ENCODE peak calls at places on chromosomes 2 and 18, in four cellular contexts. N is esophagus muscularis mucosa, E is SK-N-SH, Q is left lung. C is an unnamed sample.

GRCh38 chr2:18829331-18829902 is 240.0 kb upstream of the NT5C1B start:
- DNase-seq in E (no peak), Q (no peak), N (no peak), C (no peak)

GRCh38 chr2:72576459-72576858 is 249.4 kb downstream of the EXOC6B start:
- DNase-seq in E (no peak), Q (no peak), N (no peak), C (no peak)

GRCh38 chr18:74454279-74454741 is 2.8 kb downstream of the DIPK1C start:
- DNase-seq in E (no peak), Q (no peak), N (no peak), C (no peak)

GRCh38 chr2:14511541-14511940 is 121.0 kb upstream of the LRATD1 start:
- DNase-seq in Q (no peak), E (no peak), N (peak), C (no peak)

GRCh38 chr2:152449578-152449977 is 114.6 kb downstream of the FMNL2 start:
- DNase-seq in Q (no peak), E (no peak), N (no peak), C (no peak)

GRCh38 chr2:119245076-119245840 is 21.6 kb downstream of the STEAP3 start:
- DNase-seq in N (no peak), Q (no peak), E (no peak), C (no peak)

GRCh38 chr18:58221060-58221725 is 177.2 kb downstream of the NEDD4L start:
- DNase-seq in E (no peak), N (peak), Q (no peak), C (no peak)

GRCh38 chr18:79380816-79381806 is 14.6 kb upstream of the NFATC1 start:
- DNase-seq in N (no peak), Q (peak), E (peak), C (peak)

GRCh38 chr2:149119358-149119757 is 80.9 kb downstream of the LYPD6B start:
- DNase-seq in E (no peak), Q (no peak), N (no peak), C (no peak)

GRCh38 chr2:164498841-164499240 is 122.4 kb downstream of the GRB14 start:
- DNase-seq in Q (no peak), E (no peak), N (no peak), C (no peak)

GRCh38 chr2:209472871-209473270 is 49.0 kb downstream of the MAP2 start:
- DNase-seq in E (no peak), N (no peak), Q (no peak), C (no peak)

GRCh38 chr18:63137999-63138448 is 181.5 kb downstream of the BCL2 start:
- DNase-seq in N (no peak), E (no peak), Q (no peak), C (no peak)

GRCh38 chr2:217655656-217656055 is 347.1 kb downstream of the TNS1 start:
- DNase-seq in N (no peak), Q (no peak), E (no peak), C (no peak)

GRCh38 chr2:222424729-222425671 is 657 bp downstream of the SGPP2 start:
- DNase-seq in E (peak), Q (peak), N (peak), C (peak)

GRCh38 chr18:13452448-13452811 is 233.9 kb downstream of the LDLRAD4 start:
- DNase-seq in N (no peak), Q (no peak), E (no peak), C (no peak)

GRCh38 chr2:27427863-27428212 is 593 bp upstream of the NRBP1 start:
- DNase-seq in N (no peak), Q (no peak), E (no peak), C (no peak)

GRCh38 chr18:69631281-69631680 is 230.6 kb downstream of the DOK6 start:
- DNase-seq in Q (no peak), E (no peak), N (no peak), C (no peak)

GRCh38 chr2:109318150-109318948 is 189.3 kb downstream of the SH3RF3 start:
- DNase-seq in E (peak), N (peak), Q (no peak), C (no peak)

GRCh38 chr2:235515821-235516220 is 22.0 kb downstream of the AGAP1 start:
- DNase-seq in N (no peak), E (no peak), Q (no peak), C (no peak)

GRCh38 chr2:157329524-157329923 is 3.9 kb upstream of the ERMN start:
- DNase-seq in N (no peak), E (no peak), Q (peak), C (no peak)

GRCh38 chr2:10289891-10290290 is 12.8 kb upstream of the HPCAL1 start:
- DNase-seq in Q (no peak), E (no peak), N (no peak), C (no peak)

GRCh38 chr2:235860846-235861245 is 307.3 kb downstream of the GBX2 start:
- DNase-seq in E (no peak), Q (no peak), N (no peak), C (no peak)

GRCh38 chr2:102514061-102514785 is 41.2 kb downstream of the SLC9A4 start:
- DNase-seq in E (no peak), Q (no peak), N (no peak), C (no peak)

GRCh38 chr2:128681351-128681906 is 362.8 kb upstream of the HS6ST1 start:
- DNase-seq in Q (no peak), E (no peak), N (peak), C (no peak)

GRCh38 chr2:58886009-58886408 is 644.9 kb upstream of the FANCL start:
- DNase-seq in N (no peak), E (peak), Q (no peak), C (no peak)

GRCh38 chr2:12305931-12306330 is 410.8 kb upstream of the TRIB2 start:
- DNase-seq in N (no peak), E (no peak), Q (no peak), C (no peak)

GRCh38 chr2:96092580-96092877 is 23.8 kb downstream of the ADRA2B start:
- DNase-seq in N (peak), E (no peak), Q (no peak), C (no peak)

GRCh38 chr2:9805435-9806297 is 37.6 kb upstream of the TAF1B start:
- DNase-seq in Q (no peak), N (no peak), E (peak), C (peak)

GRCh38 chr2:197001921-197002320 is 75.4 kb upstream of the PGAP1 start:
- DNase-seq in E (no peak), Q (no peak), N (no peak), C (no peak)

GRCh38 chr2:120312861-120313694 is 32.9 kb upstream of the INHBB start:
- DNase-seq in Q (peak), E (peak), N (peak), C (peak)

DNA sequence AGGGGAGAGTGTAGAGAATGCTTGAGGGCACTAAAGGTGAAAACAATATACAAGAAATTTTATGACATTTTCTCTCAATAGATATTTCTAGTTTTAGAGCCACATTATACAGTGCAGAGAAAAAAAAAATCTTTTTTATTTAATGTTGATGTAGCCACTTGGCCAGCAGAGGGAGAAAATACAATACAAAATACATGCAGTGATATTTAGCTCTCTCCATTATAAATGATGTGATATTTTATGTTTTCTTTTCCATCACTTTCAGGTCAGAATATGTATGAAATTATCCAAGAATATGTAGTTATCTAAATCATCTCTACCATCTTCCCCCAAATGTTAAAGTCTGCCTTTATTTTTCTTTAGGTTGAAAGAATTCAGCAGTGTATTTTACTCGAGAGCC is 533.6 kb upstream of the FSHR start:
- DNase-seq in N (no peak), E (no peak), Q (no peak), C (no peak)
- TF ChIP-seq CTCF in N (peak), E (peak), Q (no peak), C (no peak)

GRCh38 chr2:154623819-154624218 is 74.7 kb upstream of the KCNJ3 start:
- DNase-seq in E (peak), N (no peak), Q (no peak), C (peak)
- TF ChIP-seq CTCF in E (peak), N (peak), Q (peak), C (peak)

DNA sequence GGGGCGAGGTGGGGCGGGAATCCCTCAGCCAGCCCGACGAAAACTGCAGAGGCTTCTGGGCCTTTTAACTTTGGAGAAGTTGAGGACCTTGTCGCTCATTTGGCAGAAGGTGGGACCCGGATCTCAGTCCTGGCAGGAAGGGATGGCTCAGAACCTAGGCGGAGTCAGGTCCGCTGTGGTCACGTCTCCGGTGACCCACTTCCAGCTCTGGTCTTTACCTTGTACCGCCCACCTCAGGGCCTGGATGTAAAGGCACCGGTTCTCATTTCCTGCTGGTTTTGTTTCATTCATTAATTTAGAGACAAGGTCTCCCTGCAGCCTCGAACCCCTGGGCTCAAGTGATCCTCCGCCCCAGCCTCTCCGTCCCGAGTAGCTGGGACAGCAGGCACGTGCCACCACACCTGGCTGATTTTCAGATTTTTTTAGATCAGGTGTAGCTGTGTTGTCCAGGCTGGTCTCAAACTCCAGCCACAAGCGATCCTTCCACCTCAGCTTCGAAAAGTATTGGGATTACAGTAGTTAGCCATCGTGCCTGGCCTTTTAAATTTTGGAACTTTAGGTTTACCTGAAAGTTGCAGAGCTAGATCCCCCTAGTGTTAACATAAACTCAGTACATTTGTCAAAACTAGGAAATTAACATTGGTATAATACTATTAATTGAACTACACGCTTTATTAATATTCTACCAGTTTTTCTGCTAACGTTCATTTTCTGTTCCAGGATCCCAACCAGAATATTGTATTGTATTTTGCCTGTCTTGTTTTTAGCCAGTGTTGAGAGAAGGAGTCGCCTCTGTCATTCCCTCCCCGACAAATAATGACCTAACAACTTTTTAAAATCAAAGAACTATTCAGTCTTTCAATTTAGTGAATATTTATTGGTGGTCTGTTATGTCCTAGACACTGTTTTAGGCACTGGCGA is 867 bp downstream of the POLI start:
- DNase-seq in E (peak), Q (peak), N (no peak), C (no peak)
- TF ChIP-seq CTCF in E (peak), Q (peak), N (peak), C (no peak)

GRCh38 chr2:133956434-133956935 is 297.4 kb upstream of the MGAT5 start:
- DNase-seq in E (no peak), N (peak), Q (no peak), C (no peak)

GRCh38 chr2:133954636-133955035 is 299.2 kb upstream of the MGAT5 start:
- DNase-seq in Q (no peak), E (no peak), N (no peak), C (no peak)

GRCh38 chr2:133953524-133953923 is 300.3 kb upstream of the MGAT5 start:
- DNase-seq in E (no peak), Q (no peak), N (peak), C (no peak)

GRCh38 chr2:133952896-133953295 is 301.0 kb upstream of the MGAT5 start:
- DNase-seq in N (peak), Q (no peak), E (no peak), C (no peak)

DNA sequence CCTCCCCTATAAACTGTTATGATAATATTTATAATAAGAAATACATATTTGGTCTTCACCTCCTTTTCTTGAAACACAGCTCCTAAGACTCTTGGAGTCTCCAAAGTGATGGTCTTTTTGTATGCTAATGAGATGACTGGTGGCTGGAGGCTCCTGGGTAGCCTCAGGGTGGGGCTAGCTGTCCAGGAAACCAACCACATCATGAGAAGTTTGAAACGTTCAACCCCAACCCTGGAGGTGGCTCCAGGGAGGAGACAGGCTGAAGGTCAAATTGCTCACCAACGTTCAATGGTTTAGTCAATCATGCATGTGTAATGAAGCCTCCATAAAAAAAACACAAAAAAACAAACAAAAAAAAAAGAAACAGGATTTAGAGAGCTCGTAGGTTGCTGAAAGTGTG is 298.7 kb upstream of the MGAT5 start:
- DNase-seq in N (no peak), Q (no peak), E (no peak), C (no peak)
- TF ChIP-seq CTCF in N (no peak), Q (no peak), E (no peak), C (no peak)

GRCh38 chr2:47777268-47777972 is 5.5 kb upstream of the MSH6 start:
- DNase-seq in Q (no peak), N (no peak), E (no peak), C (no peak)
- TF ChIP-seq CTCF in Q (no peak), N (no peak), E (no peak), C (no peak)

GRCh38 chr2:203126971-203127370 is 111.8 kb upstream of the CYP20A1 start:
- DNase-seq in N (no peak), Q (no peak), E (no peak), C (no peak)

GRCh38 chr2:203122317-203122998 is 107.8 kb downstream of the NBEAL1 start:
- DNase-seq in Q (no peak), E (peak), N (no peak), C (no peak)
- TF ChIP-seq CTCF in Q (no peak), E (peak), N (no peak), C (peak)

GRCh38 chr2:70190086-70190412 is 770 bp downstream of the C2orf42 start:
- DNase-seq in Q (no peak), E (peak), N (no peak), C (no peak)

GRCh38 chr2:70192516-70192915 is 1.7 kb upstream of the C2orf42 start:
- DNase-seq in E (no peak), N (no peak), Q (no peak), C (no peak)

GRCh38 chr2:70191244-70191735 is 471 bp upstream of the C2orf42 start:
- DNase-seq in Q (no peak), E (no peak), N (no peak), C (no peak)

GRCh38 chr2:70188460-70188859 is 2.4 kb downstream of the C2orf42 start:
- DNase-seq in Q (no peak), N (no peak), E (no peak), C (no peak)

DNA sequence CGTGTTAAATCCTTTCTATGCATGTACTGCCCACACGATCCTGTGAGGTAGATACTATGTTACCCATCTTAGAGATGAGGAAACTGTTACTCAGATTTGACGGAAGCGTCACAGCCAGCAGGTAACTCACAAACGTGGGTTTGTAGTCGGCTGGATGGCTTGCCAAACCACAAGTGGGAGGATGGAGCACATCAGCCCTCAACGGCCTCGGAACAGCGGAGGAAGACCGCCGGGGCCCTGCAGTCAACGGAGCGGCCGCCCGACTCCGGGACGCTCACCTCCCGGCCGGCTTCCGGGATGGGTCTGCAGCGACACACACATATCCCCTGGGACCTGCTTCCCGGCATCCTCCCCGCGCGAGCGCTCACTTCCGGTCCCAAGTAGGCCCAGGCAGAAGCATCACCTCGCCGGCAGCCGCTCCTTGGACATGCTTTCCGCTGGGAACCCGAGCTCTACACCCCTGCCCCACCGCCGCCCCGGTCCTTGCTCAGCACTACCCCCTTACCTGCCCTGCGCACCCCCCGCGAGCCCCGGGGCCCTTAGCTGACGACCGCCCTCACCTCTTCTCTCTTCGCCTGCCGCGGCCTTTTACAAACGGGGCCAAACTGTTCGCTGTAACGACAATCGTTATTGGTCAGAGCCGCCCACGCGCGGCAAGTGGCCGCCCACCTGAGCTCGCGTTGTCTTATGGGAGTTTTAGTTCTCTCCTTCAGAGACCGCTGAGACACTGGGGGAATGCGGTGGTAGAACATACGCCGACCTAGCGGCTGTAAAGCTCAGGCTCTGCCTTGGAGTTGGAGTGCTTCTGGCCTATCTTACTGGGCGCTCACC is at the start of gene C2orf42:
- DNase-seq in E (peak), Q (peak), N (peak), C (peak)
- TF ChIP-seq CTCF in E (peak), Q (no peak), N (no peak), C (no peak)

C was measured in GM13976.